ENCODE peak calls at places on chromosomes 3 and 15, in eight cellular contexts. W, Y, H, I, E, F, C and A are unnamed samples.

GRCh38 chr3:70989174-70989573 is 594.4 kb downstream of the FOXP1 start:
- DNase-seq in W (no peak), Y (no peak), H (no peak), I (no peak), E (no peak), F (no peak), C (no peak), A (no peak)

GRCh38 chr3:72338942-72339749 is 509.1 kb downstream of the SHQ1 start:
- DNase-seq in W (no peak), Y (peak), H (peak), I (no peak), E (peak), F (no peak), C (peak), A (no peak)

GRCh38 chr15:64356443-64357040 is 569 bp upstream of the CSNK1G1 start:
- DNase-seq in W (peak), Y (no peak), H (no peak), I (peak), E (no peak), F (no peak), C (no peak), A (no peak)

GRCh38 chr15:84736375-84736774 is 12.0 kb upstream of the ZNF592 start:
- DNase-seq in W (no peak), Y (no peak), H (no peak), I (no peak), E (no peak), F (peak), C (peak), A (no peak)

GRCh38 chr15:36365963-36366362 is 213.5 kb upstream of the CDIN1 start:
- DNase-seq in W (no peak), Y (no peak), H (no peak), I (no peak), E (no peak), F (no peak), C (no peak), A (no peak)

GRCh38 chr3:126926684-126927404 is 56.1 kb upstream of the PLXNA1 start:
- DNase-seq in W (no peak), Y (peak), H (peak), I (no peak), E (peak), F (no peak), C (no peak), A (no peak)

GRCh38 chr15:43390723-43391122 is 19.8 kb downstream of the TUBGCP4 start:
- DNase-seq in W (no peak), Y (no peak), H (no peak), I (no peak), E (no peak), F (no peak), C (no peak), A (no peak)

GRCh38 chr3:13622356-13622755 is 73.4 kb downstream of the FBLN2 start:
- DNase-seq in W (no peak), Y (no peak), H (no peak), I (no peak), E (no peak), F (no peak), C (no peak), A (peak)

GRCh38 chr3:183502782-183503181 is 52.7 kb downstream of the KLHL6 start:
- DNase-seq in W (no peak), Y (peak), H (no peak), I (peak), E (peak), F (no peak), C (no peak), A (no peak)

GRCh38 chr15:90557651-90558084 is 27.9 kb downstream of the CRTC3 start:
- DNase-seq in W (no peak), Y (peak), H (no peak), I (no peak), E (peak), F (no peak), C (no peak), A (no peak)

GRCh38 chr3:107598926-107599754 is 76.4 kb downstream of the BBX start:
- DNase-seq in W (peak), Y (no peak), H (no peak), I (no peak), E (peak), F (peak), C (peak), A (peak)

GRCh38 chr15:40379853-40380252 is 2.7 kb upstream of the KNSTRN start:
- DNase-seq in W (no peak), Y (peak), H (peak), I (no peak), E (peak), F (no peak), C (no peak), A (no peak)

GRCh38 chr15:100759698-100760356 is 119.8 kb upstream of the ALDH1A3 start:
- DNase-seq in W (no peak), Y (no peak), H (peak), I (no peak), E (no peak), F (no peak), C (no peak), A (peak)

GRCh38 chr3:132354916-132355702 is 37.9 kb downstream of the ACP3 start:
- DNase-seq in W (no peak), Y (no peak), H (no peak), I (no peak), E (no peak), F (no peak), C (no peak), A (no peak)

GRCh38 chr15:41279535-41280283 is 48.6 kb downstream of the CHP1 start:
- DNase-seq in W (no peak), Y (peak), H (no peak), I (no peak), E (no peak), F (no peak), C (no peak), A (no peak)

GRCh38 chr15:75532413-75533250 is 46.5 kb downstream of the PTPN9 start:
- DNase-seq in W (no peak), Y (no peak), H (no peak), I (no peak), E (peak), F (no peak), C (no peak), A (no peak)

GRCh38 chr3:153463895-153464294 is 301.9 kb downstream of the RAP2B start:
- DNase-seq in W (no peak), Y (no peak), H (no peak), I (no peak), E (no peak), F (peak), C (no peak), A (no peak)

GRCh38 chr3:69294014-69294771 is 91.7 kb downstream of the FRMD4B start:
- DNase-seq in W (no peak), Y (no peak), H (peak), I (no peak), E (no peak), F (no peak), C (no peak), A (no peak)

GRCh38 chr3:143199998-143200909 is 80.7 kb downstream of the CHST2 start:
- DNase-seq in W (no peak), Y (no peak), H (no peak), I (no peak), E (no peak), F (no peak), C (no peak), A (no peak)

GRCh38 chr3:15314276-15314675 is 18.1 kb downstream of the SH3BP5 start:
- DNase-seq in W (no peak), Y (no peak), H (no peak), I (no peak), E (no peak), F (no peak), C (no peak), A (no peak)

GRCh38 chr3:169289303-169289702 is 374.2 kb downstream of the MECOM start:
- DNase-seq in W (no peak), Y (no peak), H (no peak), I (peak), E (no peak), F (no peak), C (no peak), A (no peak)

GRCh38 chr3:158269896-158270295 is 160.0 kb downstream of the RSRC1 start:
- DNase-seq in W (no peak), Y (no peak), H (no peak), I (no peak), E (no peak), F (no peak), C (no peak), A (no peak)

GRCh38 chr3:8964436-8965370 is 1.4 kb upstream of the RAD18 start:
- DNase-seq in W (no peak), Y (no peak), H (peak), I (no peak), E (no peak), F (no peak), C (no peak), A (no peak)

GRCh38 chr15:42409011-42409410 is 49.7 kb downstream of the CAPN3 start:
- DNase-seq in W (no peak), Y (no peak), H (no peak), I (no peak), E (no peak), F (no peak), C (no peak), A (no peak)

GRCh38 chr3:124986153-124987143 is 51.9 kb upstream of the MUC13 start:
- DNase-seq in W (no peak), Y (no peak), H (peak), I (no peak), E (no peak), F (no peak), C (no peak), A (no peak)